ENCODE peak calls at places on chromosomes 4 and X, in ten cellular contexts. T is suprapubic skin, O is upper lobe of left lung, G is sigmoid colon, H is H1, Y is HCT116, K is HL-60, I is endothelial cell of umbilical vein, X is GM12891, C is prostate gland. N is an unnamed sample.

GRCh38 chr4:133151681-133152329 is 2.7 kb downstream of the PCDH10 start:
- DNase-seq in K (no peak), O (peak; percentile 79), I (peak; percentile 73), X (no peak), H (peak; percentile 76), C (no peak), Y (no peak), T (peak; percentile 72), G (peak; percentile 62), N (no peak)

GRCh38 chr4:165787516-165788274 is 85.3 kb upstream of the TLL1 start:
- DNase-seq in Y (no peak), I (no peak), T (no peak), X (no peak), G (no peak), H (no peak), O (no peak), C (no peak), K (no peak), N (no peak)

GRCh38 chr4:185811509-185812364 is at the start of gene SORBS2:
- DNase-seq in X (peak; percentile 37), H (no peak), C (peak; percentile 76), G (peak; percentile 73), O (peak; percentile 23), Y (no peak), K (no peak), I (no peak), T (no peak), N (peak; percentile 74)

GRCh38 chr4:84024405-84024804 is 474.7 kb downstream of the NKX6-1 start:
- DNase-seq in G (no peak), X (no peak), K (no peak), I (no peak), T (no peak), O (no peak), Y (no peak), C (no peak), H (no peak), N (no peak)

GRCh38 chr4:183919173-183919572 is 14.1 kb downstream of the STOX2 start:
- DNase-seq in T (no peak), O (peak; percentile 50), K (no peak), Y (no peak), I (no peak), G (no peak), C (no peak), X (no peak), H (no peak), N (no peak)

GRCh38 chr4:174091130-174091529 is 192.3 kb downstream of the FBXO8 start:
- DNase-seq in T (no peak), I (no peak), C (no peak), X (no peak), H (no peak), Y (no peak), K (no peak), O (no peak), G (no peak), N (no peak)

GRCh38 chrX:132958086-132958703 is at the start of gene HS6ST2:
- DNase-seq in O (peak; percentile 81), T (no peak), G (no peak), H (peak; percentile 57), X (no peak), Y (peak; percentile 21), I (peak; percentile 1), K (no peak), C (no peak), N (peak; percentile 31)

GRCh38 chr4:6463311-6464289 is 8.8 kb downstream of the PPP2R2C start:
- DNase-seq in X (no peak), K (no peak), T (peak; percentile 47), I (no peak), Y (no peak), C (no peak), O (no peak), H (peak; percentile 45), G (peak; percentile 61), N (no peak)

GRCh38 chrX:78886550-78886949 is 58.6 kb upstream of the P2RY10 start:
- DNase-seq in C (no peak), G (no peak), X (no peak), Y (no peak), T (no peak), O (no peak), I (no peak), K (peak; percentile 6), H (no peak), N (no peak)

GRCh38 chr4:74039065-74039763 is 725 bp upstream of the CXCL3 start:
- DNase-seq in Y (no peak), H (no peak), T (no peak), I (peak; percentile 51), O (no peak), X (no peak), G (no peak), K (no peak), C (no peak), N (no peak)

GRCh38 chr4:112766422-112766821 is 129.5 kb downstream of the LARP7 start:
- DNase-seq in K (peak; percentile 17), T (no peak), G (no peak), I (no peak), C (no peak), Y (no peak), H (no peak), X (no peak), O (no peak), N (no peak)

GRCh38 chrX:110265624-110266023 is 52.3 kb downstream of the AMMECR1 start:
- DNase-seq in K (no peak), O (no peak), H (no peak), G (no peak), C (no peak), Y (no peak), T (no peak), X (no peak), I (no peak), N (no peak)

GRCh38 chr4:80210549-80210948 is 13.2 kb downstream of the PRDM8 start:
- DNase-seq in H (no peak), I (no peak), G (no peak), Y (no peak), X (no peak), O (no peak), T (no peak), K (no peak), C (no peak), N (no peak)

GRCh38 chr4:75542824-75543223 is 13.0 kb upstream of the ODAPH start:
- DNase-seq in G (no peak), O (no peak), H (no peak), X (no peak), T (no peak), Y (no peak), K (no peak), I (no peak), C (no peak), N (no peak)

GRCh38 chr4:105145913-105146285 is 777 bp upstream of the TET2 start:
- DNase-seq in Y (no peak), I (peak; percentile 15), H (peak; percentile 66), G (peak; percentile 67), C (peak; percentile 28), X (no peak), O (peak; percentile 89), T (peak; percentile 81), K (peak; percentile 39), N (peak; percentile 21)

GRCh38 chr4:105145059-105145912 is 1.4 kb upstream of the TET2 start:
- DNase-seq in X (no peak), G (no peak), H (no peak), O (no peak), I (peak; percentile 6), K (peak; percentile 62), Y (no peak), T (no peak), C (no peak), N (no peak)

GRCh38 chr4:105149771-105150170 is 3.1 kb downstream of the TET2 start:
- DNase-seq in C (no peak), H (no peak), K (no peak), G (no peak), I (peak; percentile 6), Y (no peak), T (no peak), O (no peak), X (no peak), N (no peak)

GRCh38 chr4:105147226-105148151 is 813 bp downstream of the TET2 start:
- DNase-seq in I (peak; percentile 74), H (no peak), G (peak; percentile 66), O (peak; percentile 24), C (peak; percentile 46), X (no peak), T (no peak), K (peak; percentile 34), Y (no peak), N (peak; percentile 18)

GRCh38 chr4:105146286-105147219 is at the start of gene TET2:
- DNase-seq in O (peak; percentile 97), G (peak; percentile 83), X (peak; percentile 51), T (peak; percentile 83), C (peak; percentile 79), H (peak; percentile 67), Y (peak; percentile 68), I (peak; percentile 90), K (peak; percentile 85), N (peak; percentile 78)
- TF ChIP-seq POLR2AphosphoS5 in O (peak; percentile 54), G (peak; percentile 45), X (peak; percentile 80), T (no peak), C (peak; percentile 54), H (peak; percentile 10), Y (peak; percentile 92), I (peak; percentile 58), K (peak; percentile 56), N (peak; percentile 60)

GRCh38 chr4:158885564-158885963 is 116.7 kb downstream of the FNIP2 start:
- DNase-seq in G (no peak), X (no peak), T (no peak), Y (no peak), C (no peak), I (no peak), K (no peak), O (no peak), H (no peak), N (no peak)

GRCh38 chr4:158884280-158884679 is 115.5 kb downstream of the FNIP2 start:
- DNase-seq in C (no peak), H (no peak), O (no peak), K (no peak), Y (no peak), I (no peak), X (no peak), T (no peak), G (peak; percentile 83), N (no peak)
- TF ChIP-seq POLR2AphosphoS5 in C (no peak), H (no peak), O (no peak), K (no peak), Y (no peak), I (no peak), X (no peak), T (no peak), G (peak; percentile 42), N (no peak)

GRCh38 chr4:94410678-94411206 is 41.0 kb upstream of the PDLIM5 start:
- DNase-seq in Y (no peak), G (peak; percentile 91), C (peak; percentile 26), H (no peak), K (no peak), I (no peak), T (peak; percentile 70), X (no peak), O (no peak), N (peak; percentile 10)
- TF ChIP-seq POLR2AphosphoS5 in Y (no peak), G (peak; percentile 67), C (peak; percentile 62), H (no peak), K (no peak), I (no peak), T (no peak), X (no peak), O (no peak), N (no peak)

GRCh38 chr4:176708771-176709311 is 83.9 kb downstream of the VEGFC start:
- DNase-seq in O (no peak), C (no peak), K (no peak), Y (no peak), G (no peak), I (peak; percentile 74), T (no peak), H (no peak), X (no peak), N (no peak)

GRCh38 chr4:176709417-176709816 is 83.3 kb downstream of the VEGFC start:
- DNase-seq in C (no peak), O (no peak), T (no peak), Y (no peak), H (no peak), K (no peak), G (no peak), X (no peak), I (peak; percentile 70), N (no peak)
- TF ChIP-seq POLR2AphosphoS5 in C (no peak), O (no peak), T (no peak), Y (no peak), H (no peak), K (no peak), G (no peak), X (no peak), I (no peak), N (no peak)

N was measured in transverse colon.